ENCODE peak calls at places on chromosomes 3 and 15, in ten cellular contexts. One of them, this sample, is unnamed.

GRCh38 chr3:133362539-133362938 is 37.3 kb upstream of the BFSP2 start:
- DNase-seq in GM03348: peak
- DNase-seq in cerebellar cortex: peak
- DNase-seq in cardiac fibroblast: no peak
- DNase-seq in Right ventricle myocardium inferior: no peak
- DNase-seq in activated CD4-positive, alpha-beta memory T cell treated with anti-CD3 and anti-CD28 coated beads, Interleukin-2, amount 10 ng/mL, durations not matched to agents 7 days and 5 days: no peak
- DNase-seq in iPS-NIHi11: no peak
- DNase-seq in EL: no peak
- DNase-seq in mesothelial cell of epicardium: no peak
- DNase-seq in bronchial epithelial cell: no peak
- DNase-seq in this sample: no peak

GRCh38 chr3:78871048-78871447 is 896.8 kb downstream of the ROBO1 start:
- DNase-seq in GM03348: no peak
- DNase-seq in cerebellar cortex: no peak
- DNase-seq in cardiac fibroblast: no peak
- DNase-seq in Right ventricle myocardium inferior: no peak
- DNase-seq in activated CD4-positive, alpha-beta memory T cell treated with anti-CD3 and anti-CD28 coated beads, Interleukin-2, amount 10 ng/mL, durations not matched to agents 7 days and 5 days: no peak
- DNase-seq in iPS-NIHi11: no peak
- DNase-seq in EL: no peak
- DNase-seq in mesothelial cell of epicardium: no peak
- DNase-seq in bronchial epithelial cell: no peak
- DNase-seq in this sample: no peak

GRCh38 chr15:29844290-29844903 is 22.1 kb upstream of the TJP1 start:
- DNase-seq in GM03348: peak
- DNase-seq in cerebellar cortex: no peak
- DNase-seq in cardiac fibroblast: no peak
- DNase-seq in Right ventricle myocardium inferior: no peak
- DNase-seq in activated CD4-positive, alpha-beta memory T cell treated with anti-CD3 and anti-CD28 coated beads, Interleukin-2, amount 10 ng/mL, durations not matched to agents 7 days and 5 days: no peak
- DNase-seq in iPS-NIHi11: no peak
- DNase-seq in EL: peak
- DNase-seq in mesothelial cell of epicardium: no peak
- DNase-seq in bronchial epithelial cell: peak
- DNase-seq in this sample: peak

GRCh38 chr3:119632829-119633228 is 27.6 kb downstream of the POPDC2 start:
- DNase-seq in GM03348: no peak
- DNase-seq in cerebellar cortex: no peak
- DNase-seq in cardiac fibroblast: no peak
- DNase-seq in Right ventricle myocardium inferior: no peak
- DNase-seq in activated CD4-positive, alpha-beta memory T cell treated with anti-CD3 and anti-CD28 coated beads, Interleukin-2, amount 10 ng/mL, durations not matched to agents 7 days and 5 days: no peak
- DNase-seq in iPS-NIHi11: no peak
- DNase-seq in EL: no peak
- DNase-seq in mesothelial cell of epicardium: no peak
- DNase-seq in bronchial epithelial cell: no peak
- DNase-seq in this sample: no peak

GRCh38 chr3:117708601-117709000 is 999.0 kb downstream of the TUSC7 start:
- DNase-seq in GM03348: no peak
- DNase-seq in cerebellar cortex: no peak
- DNase-seq in cardiac fibroblast: no peak
- DNase-seq in Right ventricle myocardium inferior: no peak
- DNase-seq in activated CD4-positive, alpha-beta memory T cell treated with anti-CD3 and anti-CD28 coated beads, Interleukin-2, amount 10 ng/mL, durations not matched to agents 7 days and 5 days: no peak
- DNase-seq in iPS-NIHi11: no peak
- DNase-seq in EL: peak
- DNase-seq in mesothelial cell of epicardium: no peak
- DNase-seq in bronchial epithelial cell: peak
- DNase-seq in this sample: peak

GRCh38 chr3:196186661-196187573 is 24.3 kb downstream of the ZDHHC19 start:
- DNase-seq in GM03348: no peak
- DNase-seq in cerebellar cortex: peak
- DNase-seq in cardiac fibroblast: no peak
- DNase-seq in Right ventricle myocardium inferior: no peak
- DNase-seq in activated CD4-positive, alpha-beta memory T cell treated with anti-CD3 and anti-CD28 coated beads, Interleukin-2, amount 10 ng/mL, durations not matched to agents 7 days and 5 days: peak
- DNase-seq in iPS-NIHi11: peak
- DNase-seq in EL: no peak
- DNase-seq in mesothelial cell of epicardium: no peak
- DNase-seq in bronchial epithelial cell: no peak
- DNase-seq in this sample: no peak

GRCh38 chr15:84772467-84772866 is 24.1 kb downstream of the ZNF592 start:
- DNase-seq in GM03348: no peak
- DNase-seq in cerebellar cortex: no peak
- DNase-seq in cardiac fibroblast: peak
- DNase-seq in Right ventricle myocardium inferior: no peak
- DNase-seq in activated CD4-positive, alpha-beta memory T cell treated with anti-CD3 and anti-CD28 coated beads, Interleukin-2, amount 10 ng/mL, durations not matched to agents 7 days and 5 days: no peak
- DNase-seq in iPS-NIHi11: no peak
- DNase-seq in EL: no peak
- DNase-seq in mesothelial cell of epicardium: no peak
- DNase-seq in bronchial epithelial cell: no peak
- DNase-seq in this sample: no peak

GRCh38 chr3:127456471-127457093 is 134.0 kb downstream of the TPRA1 start:
- DNase-seq in GM03348: peak
- DNase-seq in cerebellar cortex: no peak
- DNase-seq in cardiac fibroblast: peak
- DNase-seq in Right ventricle myocardium inferior: no peak
- DNase-seq in activated CD4-positive, alpha-beta memory T cell treated with anti-CD3 and anti-CD28 coated beads, Interleukin-2, amount 10 ng/mL, durations not matched to agents 7 days and 5 days: no peak
- DNase-seq in iPS-NIHi11: no peak
- DNase-seq in EL: peak
- DNase-seq in mesothelial cell of epicardium: no peak
- DNase-seq in bronchial epithelial cell: peak
- DNase-seq in this sample: peak

GRCh38 chr3:58563386-58564035 is 13.7 kb downstream of the FAM107A start:
- DNase-seq in GM03348: no peak
- DNase-seq in cerebellar cortex: no peak
- DNase-seq in cardiac fibroblast: no peak
- DNase-seq in Right ventricle myocardium inferior: no peak
- DNase-seq in activated CD4-positive, alpha-beta memory T cell treated with anti-CD3 and anti-CD28 coated beads, Interleukin-2, amount 10 ng/mL, durations not matched to agents 7 days and 5 days: no peak
- DNase-seq in iPS-NIHi11: no peak
- DNase-seq in EL: peak
- DNase-seq in mesothelial cell of epicardium: no peak
- DNase-seq in bronchial epithelial cell: peak
- DNase-seq in this sample: no peak

GRCh38 chr15:74402873-74403589 is 30.7 kb downstream of the SEMA7A start:
- DNase-seq in GM03348: no peak
- DNase-seq in cerebellar cortex: no peak
- DNase-seq in cardiac fibroblast: no peak
- DNase-seq in Right ventricle myocardium inferior: no peak
- DNase-seq in activated CD4-positive, alpha-beta memory T cell treated with anti-CD3 and anti-CD28 coated beads, Interleukin-2, amount 10 ng/mL, durations not matched to agents 7 days and 5 days: peak
- DNase-seq in iPS-NIHi11: no peak
- DNase-seq in EL: no peak
- DNase-seq in mesothelial cell of epicardium: no peak
- DNase-seq in bronchial epithelial cell: no peak
- DNase-seq in this sample: no peak

GRCh38 chr3:105062853-105063252 is 303.9 kb upstream of the ALCAM start:
- DNase-seq in GM03348: no peak
- DNase-seq in cerebellar cortex: no peak
- DNase-seq in cardiac fibroblast: no peak
- DNase-seq in Right ventricle myocardium inferior: no peak
- DNase-seq in activated CD4-positive, alpha-beta memory T cell treated with anti-CD3 and anti-CD28 coated beads, Interleukin-2, amount 10 ng/mL, durations not matched to agents 7 days and 5 days: no peak
- DNase-seq in iPS-NIHi11: no peak
- DNase-seq in EL: no peak
- DNase-seq in mesothelial cell of epicardium: no peak
- DNase-seq in bronchial epithelial cell: no peak
- DNase-seq in this sample: no peak

GRCh38 chr15:75943713-75944215 is 40.1 kb downstream of the FBXO22 start:
- DNase-seq in GM03348: no peak
- DNase-seq in cerebellar cortex: no peak
- DNase-seq in cardiac fibroblast: no peak
- DNase-seq in Right ventricle myocardium inferior: no peak
- DNase-seq in activated CD4-positive, alpha-beta memory T cell treated with anti-CD3 and anti-CD28 coated beads, Interleukin-2, amount 10 ng/mL, durations not matched to agents 7 days and 5 days: no peak
- DNase-seq in iPS-NIHi11: no peak
- DNase-seq in EL: peak
- DNase-seq in mesothelial cell of epicardium: no peak
- DNase-seq in bronchial epithelial cell: peak
- DNase-seq in this sample: no peak

GRCh38 chr3:186099178-186099577 is 9.7 kb downstream of the ETV5 start:
- DNase-seq in GM03348: peak
- DNase-seq in cerebellar cortex: peak
- DNase-seq in cardiac fibroblast: peak
- DNase-seq in Right ventricle myocardium inferior: peak
- DNase-seq in activated CD4-positive, alpha-beta memory T cell treated with anti-CD3 and anti-CD28 coated beads, Interleukin-2, amount 10 ng/mL, durations not matched to agents 7 days and 5 days: no peak
- DNase-seq in iPS-NIHi11: no peak
- DNase-seq in EL: peak
- DNase-seq in mesothelial cell of epicardium: peak
- DNase-seq in bronchial epithelial cell: peak
- DNase-seq in this sample: peak

GRCh38 chr15:39130556-39131379 is 450.1 kb upstream of the THBS1 start:
- DNase-seq in GM03348: no peak
- DNase-seq in cerebellar cortex: no peak
- DNase-seq in cardiac fibroblast: peak
- DNase-seq in Right ventricle myocardium inferior: no peak
- DNase-seq in activated CD4-positive, alpha-beta memory T cell treated with anti-CD3 and anti-CD28 coated beads, Interleukin-2, amount 10 ng/mL, durations not matched to agents 7 days and 5 days: no peak
- DNase-seq in iPS-NIHi11: no peak
- DNase-seq in EL: peak
- DNase-seq in mesothelial cell of epicardium: no peak
- DNase-seq in bronchial epithelial cell: no peak
- DNase-seq in this sample: no peak

GRCh38 chr3:23923786-23924185 is 6.9 kb downstream of the RPL15 start:
- DNase-seq in GM03348: no peak
- DNase-seq in cerebellar cortex: no peak
- DNase-seq in cardiac fibroblast: peak
- DNase-seq in Right ventricle myocardium inferior: no peak
- DNase-seq in activated CD4-positive, alpha-beta memory T cell treated with anti-CD3 and anti-CD28 coated beads, Interleukin-2, amount 10 ng/mL, durations not matched to agents 7 days and 5 days: no peak
- DNase-seq in iPS-NIHi11: peak
- DNase-seq in EL: peak
- DNase-seq in mesothelial cell of epicardium: no peak
- DNase-seq in bronchial epithelial cell: no peak
- DNase-seq in this sample: no peak

GRCh38 chr3:66419053-66419440 is 81.8 kb downstream of the LRIG1 start:
- DNase-seq in GM03348: no peak
- DNase-seq in cerebellar cortex: no peak
- DNase-seq in cardiac fibroblast: no peak
- DNase-seq in Right ventricle myocardium inferior: no peak
- DNase-seq in activated CD4-positive, alpha-beta memory T cell treated with anti-CD3 and anti-CD28 coated beads, Interleukin-2, amount 10 ng/mL, durations not matched to agents 7 days and 5 days: no peak
- DNase-seq in iPS-NIHi11: no peak
- DNase-seq in EL: no peak
- DNase-seq in mesothelial cell of epicardium: no peak
- DNase-seq in bronchial epithelial cell: no peak
- DNase-seq in this sample: no peak

GRCh38 chr3:58584690-58585004 is 7.5 kb upstream of the FAM107A start:
- DNase-seq in GM03348: no peak
- DNase-seq in cerebellar cortex: no peak
- DNase-seq in cardiac fibroblast: no peak
- DNase-seq in Right ventricle myocardium inferior: no peak
- DNase-seq in activated CD4-positive, alpha-beta memory T cell treated with anti-CD3 and anti-CD28 coated beads, Interleukin-2, amount 10 ng/mL, durations not matched to agents 7 days and 5 days: peak
- DNase-seq in iPS-NIHi11: no peak
- DNase-seq in EL: no peak
- DNase-seq in mesothelial cell of epicardium: no peak
- DNase-seq in bronchial epithelial cell: no peak
- DNase-seq in this sample: no peak

GRCh38 chr3:179713643-179714090 is 60.8 kb downstream of the USP13 start:
- DNase-seq in GM03348: peak
- DNase-seq in cerebellar cortex: no peak
- DNase-seq in cardiac fibroblast: peak
- DNase-seq in Right ventricle myocardium inferior: no peak
- DNase-seq in activated CD4-positive, alpha-beta memory T cell treated with anti-CD3 and anti-CD28 coated beads, Interleukin-2, amount 10 ng/mL, durations not matched to agents 7 days and 5 days: no peak
- DNase-seq in iPS-NIHi11: no peak
- DNase-seq in EL: peak
- DNase-seq in mesothelial cell of epicardium: no peak
- DNase-seq in bronchial epithelial cell: no peak
- DNase-seq in this sample: no peak

GRCh38 chr15:41584636-41585139 is 25.7 kb downstream of the TYRO3 start:
- DNase-seq in GM03348: no peak
- DNase-seq in cerebellar cortex: no peak
- DNase-seq in cardiac fibroblast: peak
- DNase-seq in Right ventricle myocardium inferior: no peak
- DNase-seq in activated CD4-positive, alpha-beta memory T cell treated with anti-CD3 and anti-CD28 coated beads, Interleukin-2, amount 10 ng/mL, durations not matched to agents 7 days and 5 days: no peak
- DNase-seq in iPS-NIHi11: no peak
- DNase-seq in EL: no peak
- DNase-seq in mesothelial cell of epicardium: no peak
- DNase-seq in bronchial epithelial cell: no peak
- DNase-seq in this sample: no peak

GRCh38 chr15:31471731-31472430 is 145.2 kb downstream of the KLF13 start:
- DNase-seq in GM03348: peak
- DNase-seq in cerebellar cortex: peak
- DNase-seq in cardiac fibroblast: peak
- DNase-seq in Right ventricle myocardium inferior: no peak
- DNase-seq in activated CD4-positive, alpha-beta memory T cell treated with anti-CD3 and anti-CD28 coated beads, Interleukin-2, amount 10 ng/mL, durations not matched to agents 7 days and 5 days: no peak
- DNase-seq in iPS-NIHi11: no peak
- DNase-seq in EL: peak
- DNase-seq in mesothelial cell of epicardium: peak
- DNase-seq in bronchial epithelial cell: peak
- DNase-seq in this sample: no peak

GRCh38 chr15:56693761-56694160 is 39.5 kb downstream of the ZNF280D start:
- DNase-seq in GM03348: peak
- DNase-seq in cerebellar cortex: no peak
- DNase-seq in cardiac fibroblast: no peak
- DNase-seq in Right ventricle myocardium inferior: no peak
- DNase-seq in activated CD4-positive, alpha-beta memory T cell treated with anti-CD3 and anti-CD28 coated beads, Interleukin-2, amount 10 ng/mL, durations not matched to agents 7 days and 5 days: no peak
- DNase-seq in iPS-NIHi11: no peak
- DNase-seq in EL: peak
- DNase-seq in mesothelial cell of epicardium: no peak
- DNase-seq in bronchial epithelial cell: no peak
- DNase-seq in this sample: no peak